ENCODE peak calls at places on chromosome 9, in seven cellular contexts. U is NCI-H1436; A is H4; C is activated CD8-positive, alpha-beta T cell treated with anti-CD3 and anti-CD28 coated beads for 36 hours; Y is CD8-positive, alpha-beta memory T cell; D is germinal center; Z is activated T-cell treated with anti-CD3 and anti-CD28 coated beads, Interleukin-2, amount 50 U/mL, for 24 hours. J is an unnamed sample.

GRCh38 chr9:1959347-1959746 is 55.8 kb upstream of the SMARCA2 start:
- DNase-seq in U (no peak), A (no peak), C (no peak), Y (no peak), D (no peak), Z (no peak), J (no peak)

GRCh38 chr9:83330207-83331196 is 207.7 kb downstream of the FRMD3 start:
- DNase-seq in U (no peak), A (no peak), C (peak), Y (no peak), D (no peak), Z (no peak), J (no peak)

GRCh38 chr9:128091144-128091543 is 23.1 kb downstream of the SLC25A25 start:
- DNase-seq in U (peak), A (peak), C (no peak), Y (no peak), D (no peak), Z (no peak), J (no peak)

GRCh38 chr9:124342402-124342945 is 72.8 kb downstream of the PSMB7 start:
- DNase-seq in U (no peak), A (no peak), C (no peak), Y (no peak), D (no peak), Z (no peak), J (no peak)

GRCh38 chr9:101458955-101459631 is 23.5 kb upstream of the ALDOB start:
- DNase-seq in U (peak), A (peak), C (peak), Y (no peak), D (peak), Z (no peak), J (peak)

GRCh38 chr9:83986223-83986622 is 5.6 kb downstream of the RMI1 start:
- DNase-seq in U (no peak), A (no peak), C (no peak), Y (no peak), D (peak), Z (no peak), J (no peak)

GRCh38 chr9:8876303-8876702 is 1076.7 kb upstream of the DMAC1 start:
- DNase-seq in U (no peak), A (no peak), C (no peak), Y (no peak), D (no peak), Z (no peak), J (no peak)

GRCh38 chr9:128159073-128159783 is 837 bp upstream of the BBLN start:
- DNase-seq in U (peak), A (no peak), C (peak), Y (peak), D (peak), Z (peak), J (peak)

GRCh38 chr9:112033237-112034215 is 136.9 kb downstream of the UGCG start:
- DNase-seq in U (no peak), A (no peak), C (no peak), Y (no peak), D (no peak), Z (no peak), J (no peak)

GRCh38 chr9:11144750-11145149 is 531.9 kb upstream of the PTPRD start:
- DNase-seq in U (no peak), A (no peak), C (no peak), Y (no peak), D (no peak), Z (no peak), J (no peak)

GRCh38 chr9:134493471-134494272 is 147.9 kb upstream of the COL5A1 start:
- DNase-seq in U (no peak), A (no peak), C (no peak), Y (no peak), D (no peak), Z (no peak), J (no peak)